ENCODE peak calls at places on chromosomes 1 and 21, in nine cellular contexts. One of them, this sample, is unnamed. For H3K9me3, the result is how much of the 10 kb centered on the place peaks cover.

GRCh38 chr21:36856643-36857042 is 109.8 kb downstream of the HLCS start:
- DNase-seq in uterus: no peak
- DNase-seq in upper lobe of right lung: no peak
- DNase-seq in body of pancreas: no peak
- DNase-seq in keratinocyte: no peak
- DNase-seq in effector memory CD4-positive, alpha-beta T cell: no peak
- DNase-seq in GM23248: no peak
- DNase-seq in esophagus squamous epithelium: no peak
- DNase-seq in left ventricle myocardium inferior: no peak
- DNase-seq in this sample: no peak

GRCh38 chr1:206658981-206659273 is 23.6 kb downstream of the DYRK3 start:
- DNase-seq in upper lobe of right lung: no peak
- DNase-seq in keratinocyte: no peak
- DNase-seq in left ventricle myocardium inferior: no peak
- DNase-seq in effector memory CD4-positive, alpha-beta T cell: no peak
- DNase-seq in esophagus squamous epithelium: no peak
- DNase-seq in uterus: no peak
- DNase-seq in body of pancreas: no peak
- DNase-seq in GM23248: no peak
- DNase-seq in this sample: no peak

GRCh38 chr1:212110617-212111016 is 75.1 kb downstream of the DTL start:
- DNase-seq in GM23248: peak
- DNase-seq in effector memory CD4-positive, alpha-beta T cell: no peak
- DNase-seq in keratinocyte: no peak
- DNase-seq in body of pancreas: peak
- DNase-seq in upper lobe of right lung: no peak
- DNase-seq in esophagus squamous epithelium: no peak
- DNase-seq in left ventricle myocardium inferior: peak
- DNase-seq in uterus: no peak
- DNase-seq in this sample: no peak

GRCh38 chr1:51301844-51302162 is 28.6 kb downstream of the TTC39A start:
- DNase-seq in upper lobe of right lung: no peak
- DNase-seq in GM23248: no peak
- DNase-seq in body of pancreas: no peak
- DNase-seq in keratinocyte: no peak
- DNase-seq in left ventricle myocardium inferior: no peak
- DNase-seq in esophagus squamous epithelium: no peak
- DNase-seq in effector memory CD4-positive, alpha-beta T cell: no peak
- DNase-seq in uterus: no peak
- DNase-seq in this sample: no peak

GRCh38 chr1:176885756-176886155 is 278.8 kb downstream of the ASTN1 start:
- DNase-seq in GM23248: peak
- DNase-seq in upper lobe of right lung: no peak
- DNase-seq in esophagus squamous epithelium: no peak
- DNase-seq in left ventricle myocardium inferior: no peak
- DNase-seq in effector memory CD4-positive, alpha-beta T cell: no peak
- DNase-seq in uterus: no peak
- DNase-seq in body of pancreas: no peak
- DNase-seq in keratinocyte: no peak
- DNase-seq in this sample: no peak

GRCh38 chr21:17264182-17264581 is 248.7 kb upstream of the CXADR start:
- DNase-seq in effector memory CD4-positive, alpha-beta T cell: no peak
- DNase-seq in GM23248: no peak
- DNase-seq in upper lobe of right lung: no peak
- DNase-seq in left ventricle myocardium inferior: no peak
- DNase-seq in uterus: no peak
- DNase-seq in esophagus squamous epithelium: no peak
- DNase-seq in body of pancreas: no peak
- DNase-seq in keratinocyte: no peak
- DNase-seq in this sample: no peak

GRCh38 chr1:92585831-92586230 is 99.1 kb upstream of the GFI1 start:
- DNase-seq in keratinocyte: peak
- DNase-seq in effector memory CD4-positive, alpha-beta T cell: no peak
- DNase-seq in uterus: no peak
- DNase-seq in left ventricle myocardium inferior: no peak
- DNase-seq in esophagus squamous epithelium: no peak
- DNase-seq in upper lobe of right lung: no peak
- DNase-seq in body of pancreas: no peak
- DNase-seq in GM23248: no peak
- DNase-seq in this sample: no peak

GRCh38 chr1:33111965-33112364 is 31.0 kb downstream of the AZIN2 start:
- DNase-seq in left ventricle myocardium inferior: no peak
- DNase-seq in keratinocyte: no peak
- DNase-seq in uterus: no peak
- DNase-seq in upper lobe of right lung: no peak
- DNase-seq in body of pancreas: no peak
- DNase-seq in GM23248: peak
- DNase-seq in esophagus squamous epithelium: no peak
- DNase-seq in effector memory CD4-positive, alpha-beta T cell: no peak
- DNase-seq in this sample: no peak

GRCh38 chr1:170805957-170806662 is 129.2 kb upstream of the MROH9 start:
- DNase-seq in uterus: no peak
- DNase-seq in upper lobe of right lung: no peak
- DNase-seq in left ventricle myocardium inferior: no peak
- DNase-seq in esophagus squamous epithelium: no peak
- DNase-seq in effector memory CD4-positive, alpha-beta T cell: no peak
- DNase-seq in keratinocyte: no peak
- DNase-seq in body of pancreas: peak
- DNase-seq in GM23248: peak
- DNase-seq in this sample: no peak

GRCh38 chr1:230242317-230242716 is 175.3 kb downstream of the GALNT2 start:
- DNase-seq in GM23248: no peak
- DNase-seq in left ventricle myocardium inferior: no peak
- DNase-seq in uterus: no peak
- DNase-seq in upper lobe of right lung: no peak
- DNase-seq in body of pancreas: no peak
- DNase-seq in keratinocyte: no peak
- DNase-seq in esophagus squamous epithelium: no peak
- DNase-seq in effector memory CD4-positive, alpha-beta T cell: no peak
- DNase-seq in this sample: no peak

GRCh38 chr1:193661385-193661784 is 475.0 kb upstream of the B3GALT2 start:
- DNase-seq in esophagus squamous epithelium: no peak
- DNase-seq in upper lobe of right lung: no peak
- DNase-seq in left ventricle myocardium inferior: no peak
- DNase-seq in effector memory CD4-positive, alpha-beta T cell: no peak
- DNase-seq in uterus: no peak
- DNase-seq in body of pancreas: no peak
- DNase-seq in keratinocyte: no peak
- DNase-seq in GM23248: no peak
- DNase-seq in this sample: no peak

GRCh38 chr1:6037338-6037762 is 8.3 kb upstream of the KCNAB2 start:
- DNase-seq in esophagus squamous epithelium: no peak
- DNase-seq in upper lobe of right lung: no peak
- DNase-seq in effector memory CD4-positive, alpha-beta T cell: no peak
- DNase-seq in uterus: no peak
- DNase-seq in body of pancreas: no peak
- DNase-seq in keratinocyte: no peak
- DNase-seq in GM23248: peak
- DNase-seq in left ventricle myocardium inferior: no peak
- DNase-seq in this sample: no peak

GRCh38 chr1:36835017-36835695 is 199.2 kb downstream of the GRIK3 start:
- DNase-seq in keratinocyte: no peak
- DNase-seq in uterus: no peak
- DNase-seq in GM23248: no peak
- DNase-seq in upper lobe of right lung: no peak
- DNase-seq in esophagus squamous epithelium: no peak
- DNase-seq in body of pancreas: no peak
- DNase-seq in effector memory CD4-positive, alpha-beta T cell: no peak
- DNase-seq in left ventricle myocardium inferior: no peak
- DNase-seq in this sample: no peak

GRCh38 chr1:220255204-220255603 is 17.0 kb downstream of the RAB3GAP2 start:
- DNase-seq in left ventricle myocardium inferior: no peak
- DNase-seq in keratinocyte: no peak
- DNase-seq in GM23248: no peak
- DNase-seq in upper lobe of right lung: no peak
- DNase-seq in body of pancreas: no peak
- DNase-seq in effector memory CD4-positive, alpha-beta T cell: no peak
- DNase-seq in uterus: no peak
- DNase-seq in esophagus squamous epithelium: no peak
- DNase-seq in this sample: no peak

GRCh38 chr1:161044908-161045748 is 649 bp downstream of the USF1 start:
- DNase-seq in keratinocyte: no peak
- DNase-seq in uterus: peak
- DNase-seq in GM23248: peak
- DNase-seq in upper lobe of right lung: peak
- DNase-seq in effector memory CD4-positive, alpha-beta T cell: peak
- DNase-seq in left ventricle myocardium inferior: peak
- DNase-seq in body of pancreas: peak
- DNase-seq in esophagus squamous epithelium: no peak
- DNase-seq in this sample: peak

GRCh38 chr1:35288761-35289160 is 20.3 kb downstream of the ZMYM4 start:
- DNase-seq in body of pancreas: no peak
- DNase-seq in upper lobe of right lung: no peak
- DNase-seq in left ventricle myocardium inferior: no peak
- DNase-seq in keratinocyte: no peak
- DNase-seq in esophagus squamous epithelium: no peak
- DNase-seq in effector memory CD4-positive, alpha-beta T cell: no peak
- DNase-seq in GM23248: peak
- DNase-seq in uterus: no peak
- DNase-seq in this sample: no peak

GRCh38 chr1:14822493-14822892 is 224.0 kb downstream of the KAZN start:
- DNase-seq in keratinocyte: no peak
- DNase-seq in esophagus squamous epithelium: no peak
- DNase-seq in effector memory CD4-positive, alpha-beta T cell: no peak
- DNase-seq in uterus: no peak
- DNase-seq in left ventricle myocardium inferior: no peak
- DNase-seq in body of pancreas: no peak
- DNase-seq in upper lobe of right lung: no peak
- DNase-seq in GM23248: no peak
- DNase-seq in this sample: no peak

GRCh38 chr1:161936786-161937185 is 86.9 kb downstream of the OLFML2B start:
- DNase-seq in GM23248: no peak
- DNase-seq in left ventricle myocardium inferior: no peak
- DNase-seq in upper lobe of right lung: no peak
- DNase-seq in uterus: no peak
- DNase-seq in effector memory CD4-positive, alpha-beta T cell: no peak
- DNase-seq in body of pancreas: no peak
- DNase-seq in keratinocyte: no peak
- DNase-seq in esophagus squamous epithelium: no peak
- DNase-seq in this sample: no peak

GRCh38 chr1:24768873-24769605 is 23.8 kb downstream of the CLIC4 start:
- DNase-seq in uterus: no peak
- DNase-seq in GM23248: peak
- DNase-seq in body of pancreas: no peak
- DNase-seq in upper lobe of right lung: no peak
- DNase-seq in effector memory CD4-positive, alpha-beta T cell: no peak
- DNase-seq in keratinocyte: no peak
- DNase-seq in left ventricle myocardium inferior: no peak
- DNase-seq in esophagus squamous epithelium: no peak
- DNase-seq in this sample: no peak

GRCh38 chr1:24586970-24587820 is 31.3 kb downstream of the NCMAP start:
- DNase-seq in keratinocyte: no peak
- DNase-seq in left ventricle myocardium inferior: no peak
- DNase-seq in GM23248: peak
- DNase-seq in upper lobe of right lung: no peak
- DNase-seq in body of pancreas: peak
- DNase-seq in esophagus squamous epithelium: no peak
- DNase-seq in effector memory CD4-positive, alpha-beta T cell: peak
- DNase-seq in uterus: no peak
- DNase-seq in this sample: peak

GRCh38 chr1:47433453-47434050 is 4.3 kb upstream of the FOXD2 start:
- DNase-seq in uterus: no peak
- DNase-seq in body of pancreas: no peak
- DNase-seq in upper lobe of right lung: no peak
- DNase-seq in keratinocyte: no peak
- DNase-seq in esophagus squamous epithelium: no peak
- DNase-seq in GM23248: no peak
- DNase-seq in effector memory CD4-positive, alpha-beta T cell: no peak
- DNase-seq in left ventricle myocardium inferior: no peak
- DNase-seq in this sample: no peak

GRCh38 chr1:30362603-30362990 is 360.8 kb downstream of the MATN1 start:
- DNase-seq in keratinocyte: no peak
- DNase-seq in uterus: no peak
- DNase-seq in effector memory CD4-positive, alpha-beta T cell: no peak
- DNase-seq in GM23248: no peak
- DNase-seq in left ventricle myocardium inferior: no peak
- DNase-seq in body of pancreas: no peak
- DNase-seq in esophagus squamous epithelium: no peak
- DNase-seq in upper lobe of right lung: no peak
- DNase-seq in this sample: no peak
- H3K9me3 ChIP-seq in keratinocyte: under half
- H3K9me3 ChIP-seq in uterus: under half
- H3K9me3 ChIP-seq in effector memory CD4-positive, alpha-beta T cell: under half
- H3K9me3 ChIP-seq in GM23248: under half
- H3K9me3 ChIP-seq in left ventricle myocardium inferior: under half
- H3K9me3 ChIP-seq in body of pancreas: under half
- H3K9me3 ChIP-seq in esophagus squamous epithelium: under half
- H3K9me3 ChIP-seq in upper lobe of right lung: under half
- H3K9me3 ChIP-seq in this sample: under half

DNA sequence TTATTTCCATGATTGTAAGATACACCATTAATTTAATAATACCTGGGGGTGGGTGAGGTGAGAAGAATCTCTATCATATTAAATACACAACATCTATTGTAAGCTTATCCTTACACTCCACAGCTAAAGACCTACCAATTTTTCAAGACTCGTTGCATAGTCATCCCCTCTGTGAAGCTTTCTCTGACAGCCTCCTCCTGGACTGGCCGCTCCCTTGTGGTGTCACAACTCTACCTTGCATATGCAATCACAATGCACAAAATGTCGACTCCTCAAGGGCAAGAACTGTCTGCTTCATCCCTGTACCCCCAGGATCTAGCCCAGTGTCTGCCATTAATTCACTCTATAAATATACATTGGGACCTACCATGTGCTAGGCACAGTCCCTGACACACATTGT is 2.4 kb upstream of the PTGFRN start:
- DNase-seq in keratinocyte: no peak
- DNase-seq in left ventricle myocardium inferior: no peak
- DNase-seq in esophagus squamous epithelium: no peak
- DNase-seq in body of pancreas: no peak
- DNase-seq in upper lobe of right lung: no peak
- DNase-seq in effector memory CD4-positive, alpha-beta T cell: no peak
- DNase-seq in GM23248: no peak
- DNase-seq in uterus: no peak
- DNase-seq in this sample: no peak
- H3K9me3 ChIP-seq in keratinocyte: under half
- H3K9me3 ChIP-seq in left ventricle myocardium inferior: under half
- H3K9me3 ChIP-seq in esophagus squamous epithelium: under half
- H3K9me3 ChIP-seq in body of pancreas: under half
- H3K9me3 ChIP-seq in upper lobe of right lung: under half
- H3K9me3 ChIP-seq in effector memory CD4-positive, alpha-beta T cell: under half
- H3K9me3 ChIP-seq in GM23248: under half
- H3K9me3 ChIP-seq in uterus: under half
- H3K9me3 ChIP-seq in this sample: under half

GRCh38 chr1:4308826-4309225 is 345.6 kb upstream of the AJAP1 start:
- DNase-seq in GM23248: no peak
- DNase-seq in body of pancreas: no peak
- DNase-seq in uterus: no peak
- DNase-seq in keratinocyte: no peak
- DNase-seq in upper lobe of right lung: peak
- DNase-seq in esophagus squamous epithelium: no peak
- DNase-seq in effector memory CD4-positive, alpha-beta T cell: no peak
- DNase-seq in left ventricle myocardium inferior: no peak
- DNase-seq in this sample: no peak
- H3K9me3 ChIP-seq in GM23248: under half
- H3K9me3 ChIP-seq in body of pancreas: under half
- H3K9me3 ChIP-seq in uterus: under half
- H3K9me3 ChIP-seq in keratinocyte: under half
- H3K9me3 ChIP-seq in upper lobe of right lung: under half
- H3K9me3 ChIP-seq in esophagus squamous epithelium: under half
- H3K9me3 ChIP-seq in effector memory CD4-positive, alpha-beta T cell: under half
- H3K9me3 ChIP-seq in left ventricle myocardium inferior: under half
- H3K9me3 ChIP-seq in this sample: under half

GRCh38 chr1:174008979-174009378 is 13.2 kb downstream of the RC3H1 start:
- DNase-seq in esophagus squamous epithelium: no peak
- DNase-seq in body of pancreas: no peak
- DNase-seq in GM23248: no peak
- DNase-seq in left ventricle myocardium inferior: no peak
- DNase-seq in effector memory CD4-positive, alpha-beta T cell: no peak
- DNase-seq in upper lobe of right lung: no peak
- DNase-seq in keratinocyte: no peak
- DNase-seq in uterus: no peak
- DNase-seq in this sample: no peak
- H3K9me3 ChIP-seq in esophagus squamous epithelium: under half
- H3K9me3 ChIP-seq in body of pancreas: under half
- H3K9me3 ChIP-seq in GM23248: under half
- H3K9me3 ChIP-seq in left ventricle myocardium inferior: under half
- H3K9me3 ChIP-seq in effector memory CD4-positive, alpha-beta T cell: under half
- H3K9me3 ChIP-seq in upper lobe of right lung: under half
- H3K9me3 ChIP-seq in keratinocyte: under half
- H3K9me3 ChIP-seq in uterus: under half
- H3K9me3 ChIP-seq in this sample: under half